ENCODE peak calls at places on chromosomes 11 and 22, in ten cellular contexts. One of them, this sample, is unnamed.

GRCh38 chr11:128324531-128325141 is 262.7 kb downstream of the ETS1 start:
- DNase-seq in sciatic nerve: no peak
- DNase-seq in NCI-H345: no peak
- DNase-seq in fibroblast of the conjunctiva: no peak
- DNase-seq in left ventricle myocardium superior: no peak
- DNase-seq in sigmoid colon: no peak
- DNase-seq in ELR: no peak
- DNase-seq in DMS153: no peak
- DNase-seq in EL: no peak
- DNase-seq in GM04503: no peak
- DNase-seq in this sample: peak; percentile 86

GRCh38 chr11:12539570-12539969 is 134.7 kb upstream of the TEAD1 start:
- DNase-seq in ELR: peak; percentile 97
- DNase-seq in NCI-H345: no peak
- DNase-seq in sciatic nerve: no peak
- DNase-seq in EL: peak; percentile 96
- DNase-seq in sigmoid colon: no peak
- DNase-seq in fibroblast of the conjunctiva: peak; percentile 86
- DNase-seq in GM04503: peak; percentile 85
- DNase-seq in DMS153: no peak
- DNase-seq in left ventricle myocardium superior: no peak
- DNase-seq in this sample: no peak

GRCh38 chr11:64814712-64815187 is 4.4 kb upstream of the MEN1 start:
- DNase-seq in left ventricle myocardium superior: no peak
- DNase-seq in fibroblast of the conjunctiva: no peak
- DNase-seq in NCI-H345: no peak
- DNase-seq in EL: no peak
- DNase-seq in sciatic nerve: no peak
- DNase-seq in sigmoid colon: no peak
- DNase-seq in ELR: no peak
- DNase-seq in GM04503: no peak
- DNase-seq in DMS153: no peak
- DNase-seq in this sample: no peak

GRCh38 chr11:125165111-125165663 is 636 bp downstream of the PKNOX2 start:
- DNase-seq in ELR: peak; percentile 43
- DNase-seq in DMS153: no peak
- DNase-seq in EL: peak; percentile 41
- DNase-seq in GM04503: no peak
- DNase-seq in fibroblast of the conjunctiva: no peak
- DNase-seq in sciatic nerve: peak; percentile 70
- DNase-seq in left ventricle myocardium superior: peak; percentile 65
- DNase-seq in NCI-H345: no peak
- DNase-seq in sigmoid colon: peak; percentile 75
- DNase-seq in this sample: no peak

GRCh38 chr22:46634011-46634699 is 14.0 kb downstream of the GRAMD4 start:
- DNase-seq in left ventricle myocardium superior: no peak
- DNase-seq in GM04503: no peak
- DNase-seq in fibroblast of the conjunctiva: no peak
- DNase-seq in ELR: no peak
- DNase-seq in NCI-H345: no peak
- DNase-seq in sciatic nerve: no peak
- DNase-seq in sigmoid colon: no peak
- DNase-seq in EL: no peak
- DNase-seq in DMS153: no peak
- DNase-seq in this sample: no peak

GRCh38 chr11:46120711-46121327 is 435 bp downstream of the PHF21A start:
- DNase-seq in sciatic nerve: no peak
- DNase-seq in fibroblast of the conjunctiva: no peak
- DNase-seq in GM04503: peak; percentile 42
- DNase-seq in DMS153: peak; percentile 59
- DNase-seq in NCI-H345: peak; percentile 53
- DNase-seq in sigmoid colon: peak; percentile 80
- DNase-seq in ELR: peak; percentile 77
- DNase-seq in left ventricle myocardium superior: peak; percentile 59
- DNase-seq in EL: peak; percentile 81
- DNase-seq in this sample: no peak

GRCh38 chr22:45551310-45552016 is 48.8 kb downstream of the FBLN1 start:
- DNase-seq in sigmoid colon: peak; percentile 88
- DNase-seq in sciatic nerve: no peak
- DNase-seq in left ventricle myocardium superior: peak; percentile 62
- DNase-seq in EL: no peak
- DNase-seq in fibroblast of the conjunctiva: no peak
- DNase-seq in GM04503: no peak
- DNase-seq in DMS153: no peak
- DNase-seq in NCI-H345: no peak
- DNase-seq in ELR: no peak
- DNase-seq in this sample: no peak

GRCh38 chr11:5719703-5720495 is 16.3 kb upstream of the OR56B1 start:
- DNase-seq in ELR: no peak
- DNase-seq in GM04503: peak; percentile 8
- DNase-seq in DMS153: no peak
- DNase-seq in EL: no peak
- DNase-seq in fibroblast of the conjunctiva: no peak
- DNase-seq in sciatic nerve: no peak
- DNase-seq in sigmoid colon: no peak
- DNase-seq in NCI-H345: no peak
- DNase-seq in left ventricle myocardium superior: no peak
- DNase-seq in this sample: no peak

GRCh38 chr11:71485466-71485865 is 32.5 kb downstream of the NADSYN1 start:
- DNase-seq in DMS153: no peak
- DNase-seq in sigmoid colon: peak; percentile 27
- DNase-seq in NCI-H345: no peak
- DNase-seq in GM04503: no peak
- DNase-seq in fibroblast of the conjunctiva: no peak
- DNase-seq in EL: no peak
- DNase-seq in sciatic nerve: peak; percentile 33
- DNase-seq in ELR: no peak
- DNase-seq in left ventricle myocardium superior: peak; percentile 7
- DNase-seq in this sample: no peak

GRCh38 chr11:121467965-121468364 is 15.2 kb upstream of the SORL1-AS1 start:
- DNase-seq in GM04503: no peak
- DNase-seq in sciatic nerve: no peak
- DNase-seq in EL: no peak
- DNase-seq in DMS153: no peak
- DNase-seq in left ventricle myocardium superior: no peak
- DNase-seq in sigmoid colon: no peak
- DNase-seq in ELR: no peak
- DNase-seq in NCI-H345: no peak
- DNase-seq in fibroblast of the conjunctiva: no peak
- DNase-seq in this sample: peak; percentile 83

GRCh38 chr11:1565173-1565903 is 6.7 kb downstream of the DUSP8 start:
- DNase-seq in sigmoid colon: peak; percentile 62
- DNase-seq in sciatic nerve: peak; percentile 63
- DNase-seq in ELR: no peak
- DNase-seq in EL: no peak
- DNase-seq in GM04503: no peak
- DNase-seq in fibroblast of the conjunctiva: no peak
- DNase-seq in DMS153: no peak
- DNase-seq in left ventricle myocardium superior: no peak
- DNase-seq in NCI-H345: no peak
- DNase-seq in this sample: no peak

GRCh38 chr11:9461068-9461759 is 402 bp downstream of the ZNF143 start:
- DNase-seq in EL: peak; percentile 90
- DNase-seq in ELR: peak; percentile 92
- DNase-seq in fibroblast of the conjunctiva: peak; percentile 88
- DNase-seq in GM04503: peak; percentile 72
- DNase-seq in DMS153: peak; percentile 88
- DNase-seq in sciatic nerve: peak; percentile 93
- DNase-seq in sigmoid colon: peak; percentile 96
- DNase-seq in left ventricle myocardium superior: peak; percentile 94
- DNase-seq in NCI-H345: peak; percentile 89
- DNase-seq in this sample: peak; percentile 74